ENCODE peak calls at places on chromosomes 7 and 10, in four cellular contexts. Q is adipocyte, V is tibial artery, T is prostate gland. I is an unnamed sample. For H3K4me1, the result is how much of the 10 kb centered on the place peaks cover.

GRCh38 chr7:74672343-74672915 is 14.9 kb downstream of the GTF2I start:
- DNase-seq in Q (no peak), V (no peak), T (no peak), I (no peak)

GRCh38 chr10:130905921-130906320 is 405.6 kb downstream of the TCERG1L start:
- DNase-seq in Q (no peak), V (no peak), T (no peak), I (no peak)

GRCh38 chr7:40551685-40552576 is 417.1 kb downstream of the SUGCT start:
- DNase-seq in Q (peak), V (no peak), T (no peak), I (peak)

GRCh38 chr7:110418651-110419270 is 672.2 kb upstream of the LRRN3 start:
- DNase-seq in Q (no peak), V (no peak), T (no peak), I (no peak)

GRCh38 chr10:106559442-106559841 is 605.1 kb downstream of the SORCS1 start:
- DNase-seq in Q (peak), V (no peak), T (no peak), I (no peak)

GRCh38 chr7:18241543-18242231 is 214.0 kb upstream of the PRPS1L1 start:
- DNase-seq in Q (no peak), V (no peak), T (no peak), I (no peak)

GRCh38 chr10:75180592-75180991 is 30.0 kb upstream of the VDAC2 start:
- DNase-seq in Q (peak), V (no peak), T (no peak), I (no peak)

GRCh38 chr7:139582671-139583155 is 59.2 kb downstream of the CLEC2L start:
- DNase-seq in Q (no peak), V (no peak), T (no peak), I (no peak)

GRCh38 chr10:116756277-116756676 is 13.9 kb upstream of the HSPA12A start:
- DNase-seq in Q (no peak), V (peak), T (peak), I (no peak)

GRCh38 chr7:142746268-142746667 is 3.0 kb upstream of the PRSS1 start:
- DNase-seq in Q (no peak), V (no peak), T (no peak), I (no peak)

GRCh38 chr7:105130048-105130447 is 116.0 kb downstream of the KMT2E start:
- DNase-seq in Q (no peak), V (no peak), T (no peak), I (no peak)

GRCh38 chr7:146319625-146320024 is 203.0 kb downstream of the CNTNAP2 start:
- DNase-seq in Q (no peak), V (no peak), T (no peak), I (no peak)

GRCh38 chr7:69177941-69178494 is 420.3 kb upstream of the AUTS2 start:
- DNase-seq in Q (peak), V (no peak), T (no peak), I (no peak)

GRCh38 chr10:26044123-26044749 is 110.2 kb downstream of the MYO3A start:
- DNase-seq in Q (no peak), V (no peak), T (no peak), I (peak)

GRCh38 chr7:32218741-32219283 is 148.6 kb upstream of the PDE1C start:
- DNase-seq in Q (no peak), V (no peak), T (no peak), I (no peak)

GRCh38 chr7:128703605-128704004 is 31.5 kb downstream of the GARIN1A start:
- DNase-seq in Q (peak), V (no peak), T (no peak), I (no peak)

GRCh38 chr7:8125680-8126444 is 136.1 kb downstream of the ICA1 start:
- DNase-seq in Q (no peak), V (no peak), T (no peak), I (no peak)

GRCh38 chr7:142383826-142384507 is 126.1 kb upstream of the PRSS58 start:
- DNase-seq in Q (no peak), V (no peak), T (no peak), I (no peak)

GRCh38 chr7:149843566-149843965 is 5.4 kb downstream of the ZNF862 start:
- DNase-seq in Q (no peak), V (no peak), T (no peak), I (no peak)

GRCh38 chr10:70146489-70147488 is at the start of gene TYSND1:
- DNase-seq in Q (peak), V (peak), T (peak), I (peak)

GRCh38 chr10:12466701-12467100 is 117.4 kb downstream of the CAMK1D start:
- DNase-seq in Q (peak), V (no peak), T (no peak), I (no peak)

GRCh38 chr7:26348987-26349809 is 57.5 kb downstream of the SNX10 start:
- DNase-seq in Q (no peak), V (no peak), T (no peak), I (peak)

GRCh38 chr7:140143997-140144396 is 32.8 kb downstream of the KDM7A start:
- DNase-seq in Q (no peak), V (no peak), T (no peak), I (no peak)

GRCh38 chr10:60414877-60415585 is 25.4 kb upstream of the ANK3 start:
- DNase-seq in Q (peak), V (no peak), T (no peak), I (peak)

GRCh38 chr7:151700621-151701185 is 176.2 kb downstream of the PRKAG2 start:
- DNase-seq in Q (no peak), V (no peak), T (no peak), I (no peak)

GRCh38 chr10:32245760-32246159 is 101.2 kb downstream of the EPC1 start:
- DNase-seq in Q (no peak), V (no peak), T (no peak), I (no peak)

GRCh38 chr10:18104223-18104872 is 35.9 kb upstream of the CACNB2 start:
- DNase-seq in Q (peak), V (peak), T (no peak), I (peak)

GRCh38 chr7:170551-171363 is 21.6 kb upstream of the FAM20C start:
- DNase-seq in Q (no peak), V (no peak), T (no peak), I (no peak)

GRCh38 chr10:123967626-123968243 is 76.1 kb upstream of the CPXM2 start:
- DNase-seq in Q (peak), V (peak), T (peak), I (peak)

GRCh38 chr10:124320778-124321432 is 97.8 kb downstream of the OAT start:
- DNase-seq in Q (no peak), V (no peak), T (no peak), I (no peak)

GRCh38 chr10:63093227-63093626 is 39.9 kb upstream of the NRBF2 start:
- DNase-seq in Q (no peak), V (no peak), T (no peak), I (no peak)

GRCh38 chr10:11189581-11190376 is 172.1 kb downstream of the CELF2 start:
- DNase-seq in Q (no peak), V (no peak), T (no peak), I (no peak)

GRCh38 chr10:11192304-11193018 is 174.8 kb downstream of the CELF2 start:
- DNase-seq in Q (no peak), V (peak), T (no peak), I (no peak)

GRCh38 chr10:11195017-11195586 is 177.4 kb downstream of the CELF2 start:
- DNase-seq in Q (no peak), V (no peak), T (no peak), I (no peak)

GRCh38 chr10:11186330-11186729 is 168.7 kb downstream of the CELF2 start:
- DNase-seq in Q (no peak), V (no peak), T (no peak), I (no peak)

DNA sequence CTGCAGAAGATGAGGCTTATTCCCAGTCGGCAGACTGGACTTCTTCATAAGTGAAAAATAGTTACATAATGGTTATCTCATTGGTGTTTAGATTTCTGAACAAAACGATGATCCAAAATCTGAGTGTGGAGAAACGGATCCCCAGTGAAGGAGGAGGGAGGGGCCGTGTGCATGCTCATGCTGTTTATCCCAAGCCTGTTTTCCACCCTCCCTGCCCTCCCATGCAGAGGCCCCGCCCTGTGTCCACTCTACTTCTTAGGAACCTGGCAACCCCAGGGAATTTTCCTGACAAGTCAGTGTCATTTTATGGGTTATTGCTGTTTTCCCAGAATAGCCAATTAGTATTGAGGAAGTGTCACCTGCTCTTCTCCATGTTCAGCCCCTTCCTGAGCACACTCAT is 174.0 kb downstream of the CELF2 start:
- DNase-seq in Q (no peak), V (no peak), T (no peak), I (no peak)
- H3K4me1 ChIP-seq in Q (under half), V (under half), T (under half), I (under half)

GRCh38 chr7:5696346-5697100 is 84.9 kb downstream of the RNF216 start:
- DNase-seq in Q (no peak), V (no peak), T (no peak), I (no peak)

GRCh38 chr7:5693529-5693928 is 87.9 kb downstream of the RNF216 start:
- DNase-seq in Q (peak), V (peak), T (no peak), I (no peak)

GRCh38 chr7:5694221-5694754 is 87.2 kb downstream of the RNF216 start:
- DNase-seq in Q (peak), V (no peak), T (no peak), I (no peak)

GRCh38 chr7:5695709-5696345 is 85.6 kb downstream of the RNF216 start:
- DNase-seq in Q (peak), V (peak), T (no peak), I (no peak)

GRCh38 chr7:5695037-5695708 is 86.3 kb downstream of the RNF216 start:
- DNase-seq in Q (peak), V (peak), T (no peak), I (no peak)
- H3K4me1 ChIP-seq in Q (half or more), V (half or more), T (under half), I (under half)

DNA sequence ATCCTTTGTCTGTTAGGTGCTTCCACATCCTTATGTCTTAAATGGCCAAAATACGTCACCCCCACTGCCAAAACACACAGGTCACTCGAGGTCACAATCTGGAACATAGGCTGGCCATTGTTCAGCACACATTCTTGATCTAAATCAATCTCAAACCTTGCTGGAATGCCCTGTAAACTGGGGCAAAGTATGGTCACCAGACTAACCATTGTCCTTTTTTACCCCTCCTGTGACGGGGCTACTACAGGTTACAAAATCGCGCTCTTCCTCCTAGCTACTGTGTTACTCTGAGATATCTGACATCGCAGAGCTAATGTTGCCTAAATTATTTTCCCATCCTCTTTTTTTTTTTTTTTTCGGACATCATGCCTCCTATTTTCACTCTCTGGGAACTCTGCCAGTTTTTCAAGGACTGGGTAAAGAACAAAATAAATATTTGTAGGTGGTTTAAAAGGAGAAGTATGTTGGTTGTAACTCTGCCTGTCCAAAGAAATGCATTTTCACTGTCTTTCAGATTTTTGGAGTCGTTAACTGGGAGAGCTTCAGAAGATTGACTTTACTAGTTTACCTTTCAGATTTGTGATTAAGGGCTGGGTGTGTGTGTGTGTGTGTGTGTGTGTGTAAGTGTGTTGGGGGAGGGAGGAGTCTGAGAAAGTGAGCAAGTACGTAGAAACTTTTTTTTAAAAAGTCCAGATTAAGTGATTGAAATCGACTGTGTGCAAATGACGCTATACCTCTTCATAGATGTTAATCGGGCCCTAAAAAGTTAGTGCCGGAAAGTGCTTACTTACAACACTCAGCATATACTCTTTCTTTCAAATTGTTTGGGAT is 942 bp upstream of the KIAA1217 start:
- DNase-seq in Q (peak), V (no peak), T (peak), I (peak)
- H3K4me1 ChIP-seq in Q (under half), V (under half), T (under half), I (under half)

DNA sequence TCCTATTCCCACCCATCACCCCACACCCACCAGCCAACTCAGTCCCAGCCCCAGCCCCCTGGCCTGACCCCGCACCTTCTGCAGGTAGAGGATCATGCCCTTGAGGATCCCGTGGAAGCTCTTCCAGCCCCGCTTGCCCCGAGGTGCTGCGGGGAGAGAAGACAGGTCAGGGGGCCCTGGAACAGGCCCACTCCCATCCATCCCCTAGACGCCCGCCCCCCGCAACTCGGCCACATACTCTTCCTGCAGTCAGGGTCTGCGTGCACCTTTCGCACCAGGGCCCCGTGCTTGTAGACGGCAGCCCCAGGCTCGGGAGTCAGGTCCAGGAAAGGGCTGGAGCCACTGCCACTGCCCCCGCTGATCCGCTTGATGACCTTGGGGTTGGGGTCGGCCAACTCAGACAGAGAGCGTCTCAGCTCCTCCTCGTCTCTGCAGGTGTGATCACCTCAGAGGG is 9.6 kb downstream of the NFKB2 start:
- DNase-seq in Q (no peak), V (no peak), T (no peak), I (no peak)
- H3K4me1 ChIP-seq in Q (under half), V (under half), T (under half), I (under half)

GRCh38 chr7:4770886-4771285 is 4.5 kb upstream of the AP5Z1 start:
- DNase-seq in Q (no peak), V (no peak), T (no peak), I (no peak)
- H3K4me1 ChIP-seq in Q (under half), V (under half), T (under half), I (under half)

DNA sequence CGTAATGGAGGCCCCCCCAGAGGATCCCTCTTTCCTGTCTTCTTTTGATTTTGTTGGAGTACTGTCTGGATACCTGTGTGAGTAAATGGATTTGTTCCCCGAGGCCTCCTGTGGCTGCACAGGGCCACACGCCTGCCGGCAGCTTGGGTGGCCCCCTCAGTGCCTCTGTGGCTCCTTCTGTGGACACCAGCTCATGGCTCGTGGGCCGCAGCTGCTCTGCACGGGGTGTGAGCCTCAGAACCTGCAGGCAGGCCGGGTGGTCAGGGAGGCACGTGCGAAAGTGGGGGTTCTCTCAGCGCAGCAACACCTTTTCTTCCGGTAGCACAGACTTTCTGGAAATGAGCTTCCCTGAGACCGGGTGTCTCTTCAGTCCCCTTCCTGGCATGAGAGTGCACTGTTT is 70.3 kb downstream of the WDR37 start:
- DNase-seq in Q (no peak), V (no peak), T (no peak), I (no peak)
- H3K4me1 ChIP-seq in Q (under half), V (under half), T (under half), I (under half)

GRCh38 chr10:6067457-6067856 is 5.3 kb upstream of the IL2RA start:
- DNase-seq in Q (no peak), V (no peak), T (no peak), I (no peak)

GRCh38 chr10:6068006-6068405 is 5.8 kb upstream of the IL2RA start:
- DNase-seq in Q (no peak), V (no peak), T (no peak), I (no peak)

GRCh38 chr10:6070647-6071046 is 8.5 kb upstream of the IL2RA start:
- DNase-seq in Q (no peak), V (no peak), T (no peak), I (no peak)

GRCh38 chr10:6069101-6069931 is 7.1 kb upstream of the IL2RA start:
- DNase-seq in Q (no peak), V (no peak), T (no peak), I (no peak)

DNA sequence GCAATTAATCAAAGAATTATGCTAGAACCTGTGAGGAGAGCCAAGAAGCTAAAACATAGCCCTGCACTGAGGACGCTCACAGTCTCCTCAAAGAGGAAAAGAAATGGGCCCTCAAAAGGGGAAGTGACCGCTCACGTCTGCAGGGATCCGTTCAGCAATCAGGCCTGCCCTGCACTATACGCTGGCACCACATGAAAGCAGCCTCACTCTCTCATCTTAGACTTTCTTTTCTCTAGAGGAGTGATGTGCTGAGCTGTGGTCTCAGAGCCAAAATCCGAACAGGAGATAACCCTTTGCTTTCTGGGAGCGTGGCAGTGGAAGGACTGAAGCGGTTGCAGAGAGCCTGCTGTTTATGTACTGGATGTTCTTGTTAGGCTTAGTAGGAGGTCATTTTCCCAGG is 6.3 kb upstream of the IL2RA start:
- DNase-seq in Q (no peak), V (peak), T (no peak), I (no peak)
- H3K4me1 ChIP-seq in Q (under half), V (under half), T (under half), I (under half)

DNA sequence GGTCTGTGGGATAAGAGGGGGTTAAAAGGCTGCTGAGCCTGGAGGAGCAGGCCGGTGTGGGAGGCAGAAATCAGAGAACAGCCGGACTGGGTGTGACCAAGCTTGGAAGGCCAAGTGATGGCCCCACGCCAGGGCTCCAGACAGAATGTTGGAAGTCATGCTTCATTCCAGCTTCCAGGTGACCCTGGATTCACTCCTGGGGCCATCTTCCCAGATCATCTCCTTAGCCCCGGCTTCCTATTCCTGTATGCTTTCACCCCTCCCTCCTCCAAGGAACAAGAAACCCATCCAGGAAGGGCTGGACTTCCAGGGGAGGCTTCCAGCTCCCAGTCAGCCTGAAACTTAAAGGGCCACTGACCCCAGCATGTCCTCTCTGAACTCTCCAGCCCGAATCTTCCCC is 1.0 kb downstream of the INMT start:
- DNase-seq in Q (peak), V (peak), T (peak), I (no peak)
- H3K4me1 ChIP-seq in Q (under half), V (under half), T (under half), I (under half)

I was measured in A673.